ENCODE peak calls at places on chromosomes 6 and 20, in four cellular contexts. G is GM12878, F is K562, N is HepG2. R is an unnamed sample.

GRCh38 chr6:161696828-161697227 is 423.0 kb upstream of the AGPAT4 start:
- DNase-seq in G (no peak), F (no peak), N (no peak), R (no peak)

GRCh38 chr20:10921491-10922010 is 247.8 kb upstream of the JAG1 start:
- DNase-seq in G (no peak), F (no peak), N (no peak), R (no peak)

GRCh38 chr20:63556873-63557478 is 3.0 kb downstream of the FNDC11 start:
- DNase-seq in G (no peak), F (no peak), N (no peak), R (no peak)

GRCh38 chr6:70684794-70685493 is 17.3 kb downstream of the SMAP1 start:
- DNase-seq in G (no peak), F (no peak), N (no peak), R (no peak)

GRCh38 chr20:50152394-50153152 is 950 bp downstream of the PEDS1 start:
- DNase-seq in G (no peak), F (peak; percentile 46), N (no peak), R (no peak)

GRCh38 chr20:3890410-3890751 is 1.2 kb downstream of the PANK2 start:
- DNase-seq in G (no peak), F (no peak), N (peak; percentile 48), R (no peak)

GRCh38 chr6:35722121-35722761 is 14.6 kb upstream of the ARMC12 start:
- DNase-seq in G (no peak), F (no peak), N (no peak), R (no peak)

GRCh38 chr6:17311595-17312311 is 30.6 kb downstream of the RBM24 start:
- DNase-seq in G (no peak), F (peak; percentile 42), N (peak; percentile 98), R (no peak)

GRCh38 chr20:59820204-59821041 is 113.0 kb downstream of the SYCP2 start:
- DNase-seq in G (no peak), F (no peak), N (no peak), R (no peak)
- TF ChIP-seq CHD2 in G (no peak), F (no peak), N (no peak), R (no peak)

DNA sequence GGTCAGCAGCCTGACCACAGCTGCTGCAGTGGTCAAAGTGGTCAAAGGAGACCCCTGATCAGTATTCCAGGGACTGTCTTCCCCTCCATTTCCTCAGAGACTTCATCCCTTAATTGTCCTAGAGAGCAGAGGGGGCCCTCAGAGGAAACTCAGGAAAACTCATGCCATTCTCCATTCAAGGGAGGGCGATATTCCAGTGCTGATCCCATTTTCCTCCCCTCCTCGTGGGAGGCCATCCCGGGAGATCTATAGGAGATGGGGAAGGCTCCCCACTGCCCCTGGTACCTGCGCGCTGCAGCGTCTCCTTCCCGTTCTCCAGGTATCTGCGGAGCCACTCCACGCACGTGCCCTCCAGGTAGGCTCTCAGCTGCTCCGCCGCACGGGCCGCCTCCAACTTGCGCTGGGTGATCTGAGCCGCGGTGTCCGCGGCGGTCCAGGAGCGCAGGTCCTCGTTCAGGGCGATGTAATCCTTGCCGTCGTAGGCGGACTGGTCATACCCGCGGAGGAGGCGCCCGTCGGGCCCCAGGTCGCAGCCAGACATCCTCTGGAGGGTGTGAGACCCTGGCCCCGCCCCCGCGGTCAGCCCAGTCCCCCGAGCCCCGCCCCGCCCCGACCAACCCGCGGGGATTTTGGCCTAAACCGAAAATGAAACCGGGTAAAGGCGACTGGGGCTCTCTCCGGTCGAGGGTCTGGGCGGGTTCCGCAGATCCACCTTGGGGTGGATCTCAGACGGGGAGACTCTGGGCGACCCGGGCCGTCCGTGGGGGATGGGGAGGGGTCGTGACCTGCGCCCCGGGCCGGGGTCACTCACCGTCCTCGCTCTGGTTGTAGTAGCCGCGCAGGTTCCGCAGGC is 878 bp downstream of the HLA-C start:
- DNase-seq in G (no peak), F (no peak), N (no peak), R (no peak)
- TF ChIP-seq SRF in G (no peak), F (no peak), N (no peak), R (no peak)

GRCh38 chr20:7841967-7842301 is 98.3 kb downstream of the HAO1 start:
- DNase-seq in G (no peak), F (no peak), N (no peak), R (peak; percentile 25)
- TF ChIP-seq CHD2 in G (no peak), F (no peak), N (no peak), R (no peak)

GRCh38 chr20:45090481-45090880 is 10.4 kb downstream of the KCNS1 start:
- DNase-seq in G (no peak), F (no peak), N (no peak), R (no peak)
- TF ChIP-seq SRF in G (no peak), F (no peak), N (no peak), R (no peak)

GRCh38 chr6:142302427-142303190 is 802 bp downstream of the ADGRG6 start:
- DNase-seq in G (no peak), F (no peak), N (peak; percentile 55), R (no peak)

GRCh38 chr6:142303191-142303564 is 1.4 kb downstream of the ADGRG6 start:
- DNase-seq in G (no peak), F (no peak), N (peak; percentile 35), R (no peak)

GRCh38 chr6:142301421-142302391 is at the start of gene ADGRG6:
- DNase-seq in G (no peak), F (peak; percentile 11), N (peak; percentile 82), R (peak; percentile 82)

GRCh38 chr6:142300302-142300701 is 1.5 kb upstream of the ADGRG6 start:
- DNase-seq in G (no peak), F (no peak), N (no peak), R (no peak)

DNA sequence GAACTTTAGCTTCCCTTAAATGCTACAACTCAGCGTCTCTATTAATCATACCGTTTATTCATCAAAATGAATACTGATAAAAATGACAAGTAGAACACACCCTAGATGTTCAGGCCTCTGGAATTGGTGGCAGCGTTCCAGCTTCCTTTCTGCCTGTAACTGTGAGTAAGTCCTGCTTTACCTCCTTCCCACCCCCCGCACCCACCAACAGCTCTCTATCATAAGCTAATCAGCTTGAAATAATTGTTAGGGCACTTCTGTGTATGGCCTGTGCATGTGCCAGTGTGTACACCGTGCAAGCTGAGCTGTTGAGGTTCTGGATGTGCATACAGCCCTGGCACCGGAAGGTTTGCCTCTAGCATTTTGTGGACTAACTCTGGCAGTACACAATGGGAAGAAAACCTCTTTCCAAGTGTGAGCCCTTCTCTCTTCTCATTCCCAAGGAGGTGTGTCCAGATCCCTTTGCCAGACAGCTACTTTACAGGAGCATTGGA is 1.0 kb upstream of the ADGRG6 start:
- DNase-seq in G (no peak), F (no peak), N (peak; percentile 52), R (no peak)
- TF ChIP-seq CHD2 in G (no peak), F (no peak), N (no peak), R (no peak)

GRCh38 chr6:9745476-9745875 is 669.4 kb downstream of the TFAP2A start:
- DNase-seq in G (no peak), F (no peak), N (no peak), R (no peak)
- TF ChIP-seq SRF in G (no peak), F (no peak), N (no peak), R (no peak)

DNA sequence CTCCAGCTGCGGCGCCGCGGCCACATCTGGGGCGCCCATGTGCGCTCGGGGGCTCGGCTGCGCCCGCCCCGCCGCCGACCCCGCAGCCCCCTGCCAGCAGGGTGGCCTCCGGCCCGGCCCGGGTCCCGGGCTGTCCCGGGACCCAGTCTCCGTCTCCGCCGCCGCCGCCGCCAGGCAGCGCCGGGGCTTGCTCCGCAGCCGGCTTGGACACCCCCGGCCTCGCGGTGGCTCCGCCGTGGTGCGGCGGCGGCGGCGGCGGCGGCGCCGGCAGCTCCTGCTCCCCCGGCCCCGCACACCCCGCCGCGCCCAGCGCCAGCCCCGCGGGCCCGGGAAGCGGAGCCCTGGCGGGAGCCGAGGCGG is 219 bp downstream of the ISM1 start:
- DNase-seq in G (no peak), F (no peak), N (no peak), R (no peak)
- TF ChIP-seq CHD2 in G (no peak), F (no peak), N (no peak), R (no peak)

GRCh38 chr6:54717849-54718455 is 128.6 kb upstream of the FAM83B start:
- DNase-seq in G (peak; percentile 20), F (peak; percentile 44), N (peak; percentile 77), R (peak; percentile 79)
- TF ChIP-seq SRF in G (no peak), F (no peak), N (no peak), R (no peak)

GRCh38 chr6:38179794-38180430 is 360.4 kb downstream of the ZFAND3 start:
- DNase-seq in G (no peak), F (no peak), N (no peak), R (peak; percentile 43)
- TF ChIP-seq CHD2 in G (no peak), F (no peak), N (no peak), R (no peak)

R was measured in H1.